ENCODE peak calls at places on chromosomes 11 and 22, in eight cellular contexts. S, C, U, P, W, X, I and A are unnamed samples.

GRCh38 chr22:26552466-26552865 is 37.5 kb downstream of the TPST2 start:
- DNase-seq in W (no peak), C (no peak), S (no peak), X (no peak), I (no peak), P (no peak), U (no peak), A (no peak)

GRCh38 chr11:19552100-19552499 is 160.5 kb upstream of the NAV2 start:
- DNase-seq in C (no peak), P (peak), U (peak), X (no peak), I (no peak), S (no peak), W (no peak), A (no peak)

GRCh38 chr22:47275479-47276218 is 513.2 kb downstream of the TBC1D22A start:
- DNase-seq in W (no peak), U (no peak), X (no peak), S (no peak), C (no peak), I (no peak), P (peak), A (no peak)

GRCh38 chr11:123413636-123414035 is 16.4 kb upstream of the GRAMD1B start:
- DNase-seq in P (peak), W (no peak), X (no peak), U (no peak), I (no peak), C (peak), S (no peak), A (no peak)

GRCh38 chr11:73980001-73980960 is 2.4 kb downstream of the UCP2 start:
- DNase-seq in C (peak), X (peak), U (no peak), W (peak), P (peak), I (peak), S (no peak), A (peak)

GRCh38 chr11:76054330-76054729 is 152.0 kb downstream of the WNT11 start:
- DNase-seq in C (no peak), P (no peak), U (no peak), I (no peak), X (no peak), W (no peak), S (no peak), A (no peak)

GRCh38 chr11:71096751-71097388 is 155.5 kb downstream of the SHANK2 start:
- DNase-seq in W (no peak), C (no peak), I (no peak), X (no peak), S (no peak), U (no peak), P (no peak), A (no peak)

GRCh38 chr22:49202226-49202625 is 625.4 kb downstream of the BRD1 start:
- DNase-seq in C (no peak), I (no peak), X (no peak), S (no peak), U (no peak), W (no peak), P (no peak), A (peak)

GRCh38 chr22:41524809-41525449 is 19.3 kb downstream of the POLR3H start:
- DNase-seq in P (no peak), U (peak), C (no peak), I (peak), S (no peak), W (no peak), X (peak), A (no peak)

GRCh38 chr11:6725386-6725896 is 42.3 kb upstream of the MRPL17 start:
- DNase-seq in X (no peak), W (no peak), C (no peak), U (no peak), I (no peak), P (no peak), S (no peak), A (no peak)

GRCh38 chr22:31192513-31192912 is 19.6 kb upstream of the LIMK2 start:
- DNase-seq in I (no peak), U (no peak), W (no peak), C (no peak), P (peak), X (no peak), S (no peak), A (no peak)

GRCh38 chr11:122633219-122633829 is 22.2 kb upstream of the UBASH3B start:
- DNase-seq in U (peak), W (peak), X (peak), I (peak), P (peak), S (peak), C (peak), A (no peak)

GRCh38 chr11:44955019-44955738 is 4.5 kb upstream of the TP53I11 start:
- DNase-seq in C (peak), S (peak), U (no peak), W (peak), P (peak), I (no peak), X (no peak), A (peak)

GRCh38 chr22:48659393-48659792 is 1168.3 kb downstream of the BRD1 start:
- DNase-seq in U (no peak), S (no peak), C (no peak), P (no peak), X (no peak), W (no peak), I (no peak), A (no peak)

GRCh38 chr11:18699848-18700261 is 1.3 kb downstream of the TMEM86A start:
- DNase-seq in I (no peak), W (peak), C (no peak), S (no peak), X (no peak), P (no peak), U (peak), A (peak)

GRCh38 chr11:68021167-68021787 is 9.2 kb upstream of the NDUFS8 start:
- DNase-seq in W (no peak), U (no peak), S (no peak), X (no peak), C (peak), P (peak), I (no peak), A (no peak)

GRCh38 chr22:24969588-24970301 is 17.2 kb downstream of the KIAA1671 start:
- DNase-seq in P (peak), I (no peak), C (peak), U (no peak), X (no peak), S (no peak), W (no peak), A (no peak)

GRCh38 chr22:41939981-41940852 is 6.7 kb downstream of the CENPM start:
- DNase-seq in U (peak), X (peak), C (peak), I (peak), P (peak), W (peak), S (no peak), A (peak)

GRCh38 chr22:24115247-24116207 is 65.8 kb upstream of the SUSD2 start:
- DNase-seq in I (no peak), S (no peak), P (no peak), C (peak), U (peak), X (no peak), W (no peak), A (no peak)

GRCh38 chr11:10878408-10879214 is 20.8 kb upstream of the ZBED5 start:
- DNase-seq in U (no peak), S (peak), C (peak), W (no peak), X (peak), P (no peak), I (peak), A (no peak)

GRCh38 chr22:48233586-48233985 is 1471.1 kb downstream of the TBC1D22A start:
- DNase-seq in C (no peak), U (no peak), W (no peak), I (no peak), P (no peak), S (no peak), X (no peak), A (no peak)

GRCh38 chr11:75800136-75800675 is 14.8 kb upstream of the UVRAG start:
- DNase-seq in U (no peak), W (no peak), S (no peak), P (no peak), X (no peak), I (no peak), C (no peak), A (no peak)

GRCh38 chr11:36465449-36466163 is 44.5 kb downstream of the TRAF6 start:
- DNase-seq in S (no peak), C (no peak), X (no peak), P (no peak), I (no peak), U (no peak), W (no peak), A (no peak)